ENCODE peak calls at places on chromosomes 2 and 18, in five cellular contexts. H is pancreas, K is thoracic aorta, F is aorta, O is SJCRH30. M is an unnamed sample.

GRCh38 chr18:58590231-58590630 is 38.7 kb downstream of the ALPK2 start:
- DNase-seq in F (no peak), O (no peak), H (no peak), K (no peak), M (peak)

GRCh38 chr2:147182260-147182659 is 662.6 kb upstream of the ACVR2A start:
- DNase-seq in F (no peak), H (no peak), K (no peak), O (no peak), M (no peak)

GRCh38 chr18:12477606-12478005 is 69.9 kb downstream of the PRELID3A start:
- DNase-seq in H (no peak), F (no peak), K (no peak), O (no peak), M (no peak)

GRCh38 chr18:61765097-61765496 is 127.7 kb downstream of the RNF152 start:
- DNase-seq in K (no peak), O (no peak), F (no peak), H (no peak), M (peak)

GRCh38 chr18:2901405-2901989 is 54.7 kb downstream of the EMILIN2 start:
- DNase-seq in F (no peak), H (no peak), K (no peak), O (no peak), M (no peak)

GRCh38 chr2:134104754-134105153 is 149.1 kb upstream of the MGAT5 start:
- DNase-seq in K (no peak), H (no peak), O (no peak), F (no peak), M (no peak)

GRCh38 chr2:229410946-229411345 is 139.9 kb upstream of the PID1 start:
- DNase-seq in K (no peak), H (no peak), F (no peak), O (no peak), M (no peak)

GRCh38 chr2:201929627-201930026 is 104.0 kb upstream of the FZD7 start:
- DNase-seq in F (no peak), K (no peak), H (no peak), O (no peak), M (no peak)

GRCh38 chr18:25282282-25282681 is 69.7 kb downstream of the ZNF521 start:
- DNase-seq in O (no peak), F (no peak), H (no peak), K (no peak), M (no peak)

GRCh38 chr2:56542213-56542612 is 358.4 kb downstream of the CCDC85A start:
- DNase-seq in K (no peak), H (no peak), O (no peak), F (no peak), M (no peak)

GRCh38 chr2:227853204-227853629 is 18.2 kb upstream of the DAW1 start:
- DNase-seq in H (no peak), O (peak), K (peak), F (no peak), M (peak)

GRCh38 chr2:222693837-222694236 is 22.4 kb downstream of the MOGAT1 start:
- DNase-seq in K (no peak), F (no peak), O (peak), H (no peak), M (no peak)

GRCh38 chr2:238632181-238633060 is 205.7 kb downstream of the ASB1 start:
- DNase-seq in F (no peak), H (no peak), O (no peak), K (no peak), M (no peak)

GRCh38 chr18:26415631-26416030 is 132.7 kb downstream of the KCTD1 start:
- DNase-seq in H (no peak), K (no peak), O (no peak), F (no peak), M (no peak)

GRCh38 chr2:100624536-100624935 is 61.7 kb downstream of the PDCL3 start:
- DNase-seq in H (no peak), K (no peak), F (no peak), O (no peak), M (no peak)

GRCh38 chr2:98467082-98467536 is 22.5 kb downstream of the INPP4A start:
- DNase-seq in K (no peak), F (no peak), O (peak), H (no peak), M (no peak)

GRCh38 chr18:45221363-45221762 is 393.9 kb upstream of the SLC14A2 start:
- DNase-seq in H (no peak), F (no peak), O (no peak), K (no peak), M (no peak)

GRCh38 chr2:238462782-238463396 is 36.2 kb downstream of the ASB1 start:
- DNase-seq in F (no peak), H (no peak), K (no peak), O (peak), M (peak)

GRCh38 chr2:30664761-30665358 is 142.4 kb downstream of the CAPN13 start:
- DNase-seq in H (no peak), O (peak), K (no peak), F (peak), M (peak)

GRCh38 chr2:234137400-234138014 is 87.0 kb downstream of the SPP2 start:
- DNase-seq in F (no peak), K (no peak), H (no peak), O (no peak), M (no peak)

GRCh38 chr2:110732422-110733413 is at the start of gene ACOXL:
- DNase-seq in K (no peak), O (no peak), F (no peak), H (peak), M (no peak)

GRCh38 chr18:49360582-49360981 is 99.9 kb downstream of the DYM start:
- DNase-seq in O (no peak), K (no peak), F (no peak), H (no peak), M (no peak)

GRCh38 chr2:217307023-217307422 is 447.2 kb upstream of the TNP1 start:
- DNase-seq in K (no peak), F (no peak), O (no peak), H (no peak), M (no peak)

GRCh38 chr18:78528437-78529228 is 451.0 kb upstream of the SALL3 start:
- DNase-seq in O (no peak), F (no peak), K (no peak), H (no peak), M (no peak)

GRCh38 chr2:118981627-118982026 is 39.6 kb downstream of the MARCO start:
- DNase-seq in K (no peak), H (no peak), O (no peak), F (no peak), M (no peak)

GRCh38 chr2:39719317-39719716 is 53.6 kb downstream of the TMEM178A start:
- DNase-seq in K (no peak), F (peak), O (no peak), H (no peak), M (no peak)

GRCh38 chr2:198045227-198045626 is 240.8 kb downstream of the PLCL1 start:
- DNase-seq in K (no peak), O (no peak), H (no peak), F (no peak), M (no peak)

GRCh38 chr2:127423476-127423840 is 5.2 kb downstream of the PROC start:
- DNase-seq in H (no peak), F (no peak), O (no peak), K (no peak), M (no peak)

GRCh38 chr2:1976112-1976511 is 231.8 kb upstream of the PXDN start:
- DNase-seq in K (no peak), H (no peak), O (no peak), F (no peak), M (no peak)

GRCh38 chr18:62379051-62379450 is 53.9 kb downstream of the TNFRSF11A start:
- DNase-seq in F (no peak), O (no peak), H (no peak), K (no peak), M (no peak)

GRCh38 chr2:132383956-132384355 is 32.6 kb upstream of the GPR39 start:
- DNase-seq in O (peak), F (no peak), H (no peak), K (no peak), M (no peak)

GRCh38 chr18:5519448-5520362 is 24.1 kb downstream of the EPB41L3 start:
- DNase-seq in H (no peak), F (no peak), K (no peak), O (no peak), M (no peak)

GRCh38 chr2:170715932-170716777 is 1.0 kb downstream of the SP5 start:
- DNase-seq in F (no peak), K (no peak), H (peak), O (no peak), M (no peak)

GRCh38 chr2:170715062-170715931 is at the start of gene SP5:
- DNase-seq in K (no peak), F (peak), H (peak), O (no peak), M (peak)

GRCh38 chr2:170717991-170718589 is 3.0 kb downstream of the SP5 start:
- DNase-seq in K (no peak), O (no peak), H (no peak), F (no peak), M (no peak)

GRCh38 chr2:170717599-170717963 is 2.4 kb downstream of the SP5 start:
- DNase-seq in F (no peak), H (no peak), K (no peak), O (no peak), M (no peak)

GRCh38 chr2:170716851-170717598 is 1.9 kb downstream of the SP5 start:
- DNase-seq in K (no peak), F (peak), O (no peak), H (peak), M (no peak)
- H3K4me3 ChIP-seq in K (peak), F (no peak), O (no peak), H (no peak), M (no peak)

DNA sequence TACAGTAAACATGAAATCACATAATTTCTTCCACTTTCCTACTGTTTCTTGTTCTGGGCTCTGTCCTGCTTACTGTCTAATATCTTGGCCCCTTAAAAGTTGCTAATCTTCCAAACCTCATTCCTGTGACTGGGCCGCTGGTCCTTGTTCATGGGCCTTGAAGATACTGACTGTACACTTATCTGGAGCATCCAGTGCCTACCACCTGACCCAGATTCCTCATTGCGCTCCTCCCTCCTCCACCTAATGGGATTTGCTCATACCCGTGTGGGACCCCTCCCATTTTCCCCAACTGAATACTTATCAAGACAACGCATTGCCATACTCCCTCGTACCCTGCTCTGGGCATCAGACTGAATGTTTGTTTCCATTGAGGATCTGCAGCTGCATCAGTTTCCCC is 6.1 kb upstream of the IL37 start:
- DNase-seq in H (no peak), K (no peak), O (no peak), F (no peak), M (no peak)
- H3K4me3 ChIP-seq in H (no peak), K (no peak), O (no peak), F (no peak), M (no peak)

DNA sequence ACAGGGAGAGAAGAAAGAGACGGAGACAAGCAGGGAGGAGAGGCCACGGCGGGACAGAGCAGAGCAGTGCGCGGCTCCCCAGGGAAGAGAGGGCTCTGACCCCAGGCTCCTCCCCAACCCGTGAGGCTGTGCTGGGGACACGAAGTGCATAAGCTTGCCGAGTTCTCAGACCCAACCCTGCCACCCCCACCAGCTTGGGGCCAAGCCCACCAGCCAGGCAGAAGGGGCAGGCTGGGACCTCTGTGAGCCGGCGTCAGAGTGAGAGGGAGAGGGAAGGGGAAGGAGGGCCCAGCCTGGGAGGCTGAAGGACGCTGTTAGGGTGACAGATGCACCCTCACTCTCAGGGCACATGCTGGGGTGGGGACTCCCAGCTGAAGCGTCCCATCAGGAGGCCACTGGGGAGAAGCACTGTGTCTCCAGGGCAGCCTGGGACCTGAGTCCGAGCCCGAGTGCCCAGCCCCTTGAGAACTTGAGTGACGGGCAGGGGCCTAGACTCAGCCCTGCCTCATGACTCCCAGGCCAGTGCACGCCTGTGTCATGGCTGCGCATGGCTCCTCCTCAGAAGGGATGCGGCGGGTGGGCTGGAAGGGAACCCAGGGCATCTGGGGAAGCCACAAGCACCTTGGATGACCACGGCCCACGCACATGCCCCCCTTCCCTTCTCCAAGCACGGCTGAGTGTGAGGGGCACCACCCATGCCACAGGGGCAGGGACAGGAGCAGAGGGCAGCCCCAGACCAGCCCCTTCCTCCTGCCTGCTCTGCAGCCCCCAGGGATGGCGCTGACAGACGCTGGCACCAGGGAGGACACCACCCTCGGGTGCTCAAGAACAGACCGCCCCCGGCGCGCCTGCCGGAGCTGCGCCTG is 31.0 kb downstream of the MTERF4 start:
- DNase-seq in O (no peak), F (no peak), H (no peak), K (no peak), M (no peak)
- H3K4me3 ChIP-seq in O (no peak), F (no peak), H (no peak), K (no peak), M (no peak)

DNA sequence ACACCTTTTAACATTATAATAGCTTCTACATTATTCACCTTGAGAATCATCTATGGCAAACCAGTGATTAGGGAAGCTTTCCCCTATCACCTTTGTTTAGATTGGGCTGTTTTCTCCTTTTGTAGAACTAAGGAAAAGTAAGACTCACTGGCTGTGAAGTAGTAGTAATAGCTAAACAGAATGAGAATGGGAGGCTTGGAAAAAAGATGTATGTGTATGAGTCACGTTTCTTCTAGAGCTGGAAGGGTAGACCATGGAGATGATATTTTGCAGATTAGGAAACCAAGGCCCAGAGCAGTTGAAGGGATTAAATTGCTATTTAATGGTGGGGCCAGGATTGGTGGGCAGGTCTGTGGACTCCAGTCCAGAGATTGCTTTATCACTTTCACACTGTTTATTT is 214.5 kb downstream of the MCFD2 start:
- DNase-seq in F (no peak), K (no peak), H (no peak), O (no peak), M (no peak)
- H3K4me3 ChIP-seq in F (no peak), K (peak), H (no peak), O (no peak), M (peak)

GRCh38 chr18:75265872-75266271 is 55.3 kb downstream of the TSHZ1 start:
- DNase-seq in H (no peak), O (no peak), F (no peak), K (no peak), M (no peak)
- H3K4me3 ChIP-seq in H (no peak), O (no peak), F (no peak), K (no peak), M (no peak)

GRCh38 chr2:232831496-232831895 is 38.6 kb upstream of the SNORC start:
- DNase-seq in H (no peak), K (no peak), F (no peak), O (no peak), M (no peak)

GRCh38 chr2:232833830-232834229 is 36.2 kb upstream of the SNORC start:
- DNase-seq in O (no peak), K (no peak), H (no peak), F (no peak), M (no peak)

DNA sequence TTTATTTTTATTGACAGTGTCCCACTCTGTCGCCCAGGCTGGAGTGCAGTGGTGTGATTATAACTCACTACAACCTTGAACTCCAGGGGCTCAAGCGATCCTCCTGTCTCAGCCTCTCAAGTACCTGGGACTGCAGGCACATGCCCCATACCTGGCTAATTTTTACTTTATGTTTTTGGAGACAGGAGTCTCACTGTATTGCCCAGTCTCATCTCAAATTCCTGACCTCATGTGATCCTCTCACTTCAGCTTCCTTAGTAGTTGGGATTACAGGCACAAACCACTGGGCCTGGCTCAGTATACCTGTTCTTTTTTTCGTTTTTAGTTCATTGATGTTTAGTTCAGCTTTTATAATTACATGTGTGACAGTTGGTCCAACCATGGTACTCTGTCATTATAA is 40.1 kb upstream of the SNORC start:
- DNase-seq in K (no peak), F (no peak), O (no peak), H (no peak), M (no peak)
- H3K4me3 ChIP-seq in K (no peak), F (no peak), O (no peak), H (no peak), M (no peak)